ENCODE peak calls at places on chromosomes 11 and 22, in six cellular contexts. A, T, R, V, X and S are unnamed samples.
A peak's percentile ranks its signal among the peaks of the same experiment; 100 is the strongest.

GRCh38 chr11:133047036-133047800 is 485.1 kb downstream of the OPCML start:
- DNase-seq in A (no peak), T (no peak), R (no peak), V (no peak), X (no peak), S (no peak)

GRCh38 chr22:36134167-36134566 is 26.4 kb downstream of the APOL3 start:
- DNase-seq in A (no peak), T (no peak), R (no peak), V (no peak), X (no peak), S (no peak)

GRCh38 chr11:106424111-106424510 is 346.6 kb downstream of the AASDHPPT start:
- DNase-seq in A (peak; percentile 85), T (peak; percentile 87), R (no peak), V (no peak), X (peak; percentile 5), S (no peak)

GRCh38 chr22:36541831-36542391 is 12.9 kb upstream of the EIF3D start:
- DNase-seq in A (peak; percentile 96), T (peak; percentile 94), R (peak; percentile 63), V (no peak), X (peak; percentile 87), S (no peak)

GRCh38 chr11:35138949-35139881 is at the start of gene CD44:
- DNase-seq in A (peak; percentile 83), T (peak; percentile 90), R (peak; percentile 80), V (peak; percentile 70), X (peak; percentile 95), S (peak; percentile 14)

GRCh38 chr11:43072096-43072495 is 239.7 kb upstream of the API5 start:
- DNase-seq in A (no peak), T (no peak), R (no peak), V (no peak), X (no peak), S (no peak)

GRCh38 chr11:60377737-60378136 is 595 bp upstream of the MS4A7 start:
- DNase-seq in A (no peak), T (no peak), R (no peak), V (no peak), X (no peak), S (no peak)

GRCh38 chr11:17845431-17845881 is 110.9 kb downstream of the KCNC1 start:
- DNase-seq in A (peak; percentile 80), T (peak; percentile 37), R (no peak), V (no peak), X (peak; percentile 19), S (no peak)

GRCh38 chr11:93958991-93959390 is 62.2 kb upstream of the HEPHL1 start:
- DNase-seq in A (no peak), T (no peak), R (no peak), V (no peak), X (no peak), S (no peak)

GRCh38 chr11:45180888-45181594 is 34.6 kb downstream of the PRDM11 start:
- DNase-seq in A (peak; percentile 69), T (peak; percentile 76), R (no peak), V (peak; percentile 13), X (peak; percentile 79), S (no peak)

GRCh38 chr11:59112494-59112893 is 5.5 kb downstream of the FAM111B start:
- DNase-seq in A (no peak), T (peak; percentile 65), R (no peak), V (no peak), X (no peak), S (no peak)

GRCh38 chr11:125102544-125102943 is 8.9 kb downstream of the TMEM218 start:
- DNase-seq in A (no peak), T (no peak), R (no peak), V (no peak), X (no peak), S (no peak)

GRCh38 chr11:68838572-68838964 is 3.1 kb downstream of the CPT1A start:
- DNase-seq in A (no peak), T (peak; percentile 18), R (peak; percentile 67), V (no peak), X (peak; percentile 26), S (no peak)

GRCh38 chr11:119342023-119342300 is 1.3 kb upstream of the C1QTNF5 start:
- DNase-seq in A (no peak), T (no peak), R (no peak), V (no peak), X (no peak), S (no peak)

GRCh38 chr22:37486224-37486845 is at the start of gene MFNG:
- DNase-seq in A (peak; percentile 48), T (peak; percentile 69), R (peak; percentile 83), V (peak; percentile 52), X (peak; percentile 19), S (peak; percentile 46)

GRCh38 chr22:17774206-17774927 is at the start of gene BID:
- DNase-seq in A (peak; percentile 35), T (peak; percentile 46), R (peak; percentile 50), V (no peak), X (peak; percentile 53), S (peak; percentile 24)

GRCh38 chr11:61928606-61929005 is 11.2 kb upstream of the RAB3IL1 start:
- DNase-seq in A (no peak), T (no peak), R (no peak), V (no peak), X (no peak), S (no peak)